ENCODE peak calls at places on chromosomes 13 and 19, in six cellular contexts. One of them, this sample, is unnamed.
A peak's percentile ranks its signal among the peaks of the same experiment; 100 is the strongest.

GRCh38 chr13:33119886-33120543 is 103.8 kb downstream of the KL start:
- DNase-seq in trophoblast cell: peak; percentile 98
- DNase-seq in H1: no peak
- DNase-seq in H9: no peak
- DNase-seq in IMR-90: peak; percentile 39
- DNase-seq in mesenchymal stem cell: no peak
- DNase-seq in this sample: no peak

GRCh38 chr19:17553256-17553655 is 2.2 kb upstream of the COLGALT1 start:
- DNase-seq in trophoblast cell: peak; percentile 9
- DNase-seq in H1: no peak
- DNase-seq in H9: peak; percentile 41
- DNase-seq in IMR-90: peak; percentile 95
- DNase-seq in mesenchymal stem cell: peak; percentile 82
- DNase-seq in this sample: no peak

GRCh38 chr19:15615526-15615925 is 508 bp downstream of the CYP4F8 start:
- DNase-seq in trophoblast cell: no peak
- DNase-seq in H1: no peak
- DNase-seq in H9: no peak
- DNase-seq in IMR-90: no peak
- DNase-seq in mesenchymal stem cell: no peak
- DNase-seq in this sample: no peak

GRCh38 chr19:17420267-17420924 is 549 bp downstream of the MVB12A start:
- DNase-seq in trophoblast cell: peak; percentile 54
- DNase-seq in H1: no peak
- DNase-seq in H9: peak; percentile 59
- DNase-seq in IMR-90: no peak
- DNase-seq in mesenchymal stem cell: peak; percentile 41
- DNase-seq in this sample: no peak

GRCh38 chr13:34162545-34162936 is 344.6 kb downstream of the RFC3 start:
- DNase-seq in trophoblast cell: peak; percentile 64
- DNase-seq in H1: no peak
- DNase-seq in H9: no peak
- DNase-seq in IMR-90: peak; percentile 34
- DNase-seq in mesenchymal stem cell: no peak
- DNase-seq in this sample: no peak

GRCh38 chr19:47702671-47703070 is 10.6 kb upstream of the EHD2 start:
- DNase-seq in trophoblast cell: no peak
- DNase-seq in H1: no peak
- DNase-seq in H9: no peak
- DNase-seq in IMR-90: no peak
- DNase-seq in mesenchymal stem cell: no peak
- DNase-seq in this sample: no peak

GRCh38 chr13:44884076-44884729 is 105.1 kb downstream of the NUFIP1 start:
- DNase-seq in trophoblast cell: peak; percentile 23
- DNase-seq in H1: no peak
- DNase-seq in H9: no peak
- DNase-seq in IMR-90: peak; percentile 86
- DNase-seq in mesenchymal stem cell: peak; percentile 90
- DNase-seq in this sample: no peak

GRCh38 chr13:20717581-20718542 is 14.4 kb downstream of the IL17D start:
- DNase-seq in trophoblast cell: no peak
- DNase-seq in H1: no peak
- DNase-seq in H9: no peak
- DNase-seq in IMR-90: no peak
- DNase-seq in mesenchymal stem cell: no peak
- DNase-seq in this sample: no peak

GRCh38 chr19:18290250-18291018 is 9.0 kb upstream of the JUND start:
- DNase-seq in trophoblast cell: no peak
- DNase-seq in H1: no peak
- DNase-seq in H9: no peak
- DNase-seq in IMR-90: peak; percentile 52
- DNase-seq in mesenchymal stem cell: no peak
- DNase-seq in this sample: no peak

GRCh38 chr13:35598790-35599369 is 122.4 kb upstream of the MAB21L1 start:
- DNase-seq in trophoblast cell: no peak
- DNase-seq in H1: no peak
- DNase-seq in H9: no peak
- DNase-seq in IMR-90: peak; percentile 6
- DNase-seq in mesenchymal stem cell: peak; percentile 7
- DNase-seq in this sample: no peak

GRCh38 chr19:58538257-58539168 is 5.4 kb upstream of the TRIM28 start:
- DNase-seq in trophoblast cell: peak; percentile 40
- DNase-seq in H1: no peak
- DNase-seq in H9: peak; percentile 94
- DNase-seq in IMR-90: no peak
- DNase-seq in mesenchymal stem cell: no peak
- DNase-seq in this sample: peak; percentile 71

GRCh38 chr19:17522988-17523872 is 11.8 kb downstream of the PGLS start:
- DNase-seq in trophoblast cell: no peak
- DNase-seq in H1: no peak
- DNase-seq in H9: no peak
- DNase-seq in IMR-90: no peak
- DNase-seq in mesenchymal stem cell: no peak
- DNase-seq in this sample: no peak

GRCh38 chr13:40230833-40231266 is 435.6 kb downstream of the FOXO1 start:
- DNase-seq in trophoblast cell: no peak
- DNase-seq in H1: no peak
- DNase-seq in H9: no peak
- DNase-seq in IMR-90: no peak
- DNase-seq in mesenchymal stem cell: peak; percentile 73
- DNase-seq in this sample: no peak

GRCh38 chr13:71021810-71022422 is 845.1 kb downstream of the DACH1 start:
- DNase-seq in trophoblast cell: no peak
- DNase-seq in H1: no peak
- DNase-seq in H9: no peak
- DNase-seq in IMR-90: no peak
- DNase-seq in mesenchymal stem cell: peak; percentile 26
- DNase-seq in this sample: no peak

GRCh38 chr13:84654654-84655244 is 772.5 kb upstream of the SLITRK1 start:
- DNase-seq in trophoblast cell: no peak
- DNase-seq in H1: peak; percentile 84
- DNase-seq in H9: peak; percentile 84
- DNase-seq in IMR-90: no peak
- DNase-seq in mesenchymal stem cell: no peak
- DNase-seq in this sample: peak; percentile 24

GRCh38 chr19:27885361-27885760 is 1327.6 kb downstream of the UQCRFS1 start:
- DNase-seq in trophoblast cell: no peak
- DNase-seq in H1: no peak
- DNase-seq in H9: peak; percentile 35
- DNase-seq in IMR-90: no peak
- DNase-seq in mesenchymal stem cell: no peak
- DNase-seq in this sample: no peak

GRCh38 chr13:36475468-36475867 is 43.2 kb downstream of the CCNA1 start:
- DNase-seq in trophoblast cell: no peak
- DNase-seq in H1: peak; percentile 13
- DNase-seq in H9: peak; percentile 65
- DNase-seq in IMR-90: no peak
- DNase-seq in mesenchymal stem cell: no peak
- DNase-seq in this sample: no peak

GRCh38 chr19:37953576-37954303 is 46.7 kb downstream of the SIPA1L3 start:
- DNase-seq in trophoblast cell: peak; percentile 12
- DNase-seq in H1: no peak
- DNase-seq in H9: no peak
- DNase-seq in IMR-90: no peak
- DNase-seq in mesenchymal stem cell: no peak
- DNase-seq in this sample: peak; percentile 67

GRCh38 chr19:45340232-45340898 is at the start of gene KLC3:
- DNase-seq in trophoblast cell: peak; percentile 66
- DNase-seq in H1: no peak
- DNase-seq in H9: peak; percentile 68
- DNase-seq in IMR-90: no peak
- DNase-seq in mesenchymal stem cell: no peak
- DNase-seq in this sample: no peak

GRCh38 chr13:73464758-73465628 is 406.2 kb downstream of the KLF5 start:
- DNase-seq in trophoblast cell: no peak
- DNase-seq in H1: no peak
- DNase-seq in H9: no peak
- DNase-seq in IMR-90: no peak
- DNase-seq in mesenchymal stem cell: no peak
- DNase-seq in this sample: no peak

GRCh38 chr19:996051-996838 is 4.0 kb upstream of the GRIN3B start:
- DNase-seq in trophoblast cell: no peak
- DNase-seq in H1: no peak
- DNase-seq in H9: no peak
- DNase-seq in IMR-90: peak; percentile 53
- DNase-seq in mesenchymal stem cell: peak; percentile 62
- DNase-seq in this sample: no peak

GRCh38 chr13:105466376-105466775 is 1069.1 kb downstream of the EFNB2 start:
- DNase-seq in trophoblast cell: no peak
- DNase-seq in H1: no peak
- DNase-seq in H9: no peak
- DNase-seq in IMR-90: no peak
- DNase-seq in mesenchymal stem cell: no peak
- DNase-seq in this sample: peak; percentile 11

GRCh38 chr19:2305424-2305823 is 2.5 kb downstream of the LINGO3 start:
- DNase-seq in trophoblast cell: no peak
- DNase-seq in H1: no peak
- DNase-seq in H9: no peak
- DNase-seq in IMR-90: no peak
- DNase-seq in mesenchymal stem cell: no peak
- DNase-seq in this sample: no peak
- H3K14ac ChIP-seq in trophoblast cell: no peak overlapping the region
- H3K14ac ChIP-seq in H1: no peak overlapping the region
- H3K14ac ChIP-seq in H9: no peak overlapping the region
- H3K14ac ChIP-seq in IMR-90: no peak overlapping the region
- H3K14ac ChIP-seq in mesenchymal stem cell: no peak overlapping the region
- H3K14ac ChIP-seq in this sample: no peak overlapping the region

GRCh38 chr13:27170521-27171243 is 929 bp downstream of the USP12 start:
- DNase-seq in trophoblast cell: peak; percentile 73
- DNase-seq in H1: no peak
- DNase-seq in H9: peak; percentile 69
- DNase-seq in IMR-90: no peak
- DNase-seq in mesenchymal stem cell: no peak
- DNase-seq in this sample: peak; percentile 54
- H3K4ac ChIP-seq in trophoblast cell: peak overlapping the region; percentile 93
- H3K4ac ChIP-seq in H1: no peak overlapping the region
- H3K4ac ChIP-seq in H9: no peak overlapping the region
- H3K4ac ChIP-seq in IMR-90: peak overlapping the region; percentile 35
- H3K4ac ChIP-seq in mesenchymal stem cell: peak overlapping the region; percentile 55
- H3K4ac ChIP-seq in this sample: no peak overlapping the region

GRCh38 chr19:9584073-9584833 is at the start of gene ZNF121:
- DNase-seq in trophoblast cell: peak; percentile 88
- DNase-seq in H1: peak; percentile 56
- DNase-seq in H9: peak; percentile 92
- DNase-seq in IMR-90: peak; percentile 73
- DNase-seq in mesenchymal stem cell: peak; percentile 83
- DNase-seq in this sample: peak; percentile 80

DNA sequence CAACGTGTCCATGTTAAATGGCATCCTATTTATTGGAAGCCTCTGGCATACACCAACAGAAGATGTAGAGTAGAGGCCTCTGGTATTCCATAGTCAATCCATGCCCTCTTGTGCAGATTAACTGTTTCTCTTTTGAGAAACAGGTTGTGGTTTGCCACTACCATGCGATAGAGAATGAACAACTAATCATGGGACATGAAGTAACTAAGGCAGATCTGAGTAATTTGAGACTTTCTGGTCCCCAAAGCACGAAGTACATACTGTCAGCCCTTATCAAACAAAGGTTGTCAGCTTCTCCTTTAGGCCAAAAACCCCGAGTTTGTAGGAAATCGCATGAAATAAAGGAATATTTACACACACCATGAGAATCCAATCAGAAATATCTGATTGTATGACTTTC is 3.6 kb downstream of the ZNF121 start:
- DNase-seq in trophoblast cell: no peak
- DNase-seq in H1: no peak
- DNase-seq in H9: no peak
- DNase-seq in IMR-90: no peak
- DNase-seq in mesenchymal stem cell: no peak
- DNase-seq in this sample: no peak
- H4K91ac ChIP-seq in trophoblast cell: no peak overlapping the region
- H4K91ac ChIP-seq in H1: no peak overlapping the region
- H4K91ac ChIP-seq in H9: no peak overlapping the region
- H4K91ac ChIP-seq in IMR-90: no peak overlapping the region
- H4K91ac ChIP-seq in mesenchymal stem cell: no peak overlapping the region
- H4K91ac ChIP-seq in this sample: no peak overlapping the region

GRCh38 chr19:34841780-34842179 is 68.8 kb upstream of the ZNF599 start:
- DNase-seq in trophoblast cell: no peak
- DNase-seq in H1: no peak
- DNase-seq in H9: peak; percentile 49
- DNase-seq in IMR-90: no peak
- DNase-seq in mesenchymal stem cell: no peak
- DNase-seq in this sample: no peak
- H3K14ac ChIP-seq in trophoblast cell: no peak overlapping the region
- H3K14ac ChIP-seq in H1: no peak overlapping the region
- H3K14ac ChIP-seq in H9: no peak overlapping the region
- H3K14ac ChIP-seq in IMR-90: no peak overlapping the region
- H3K14ac ChIP-seq in mesenchymal stem cell: no peak overlapping the region
- H3K14ac ChIP-seq in this sample: no peak overlapping the region

GRCh38 chr13:48302920-48303330 is 626 bp upstream of the RB1 start:
- DNase-seq in trophoblast cell: peak; percentile 54
- DNase-seq in H1: no peak
- DNase-seq in H9: no peak
- DNase-seq in IMR-90: peak; percentile 37
- DNase-seq in mesenchymal stem cell: peak; percentile 84
- DNase-seq in this sample: no peak

GRCh38 chr13:48303331-48304131 is at the start of gene RB1:
- DNase-seq in trophoblast cell: peak; percentile 87
- DNase-seq in H1: no peak
- DNase-seq in H9: peak; percentile 71
- DNase-seq in IMR-90: peak; percentile 87
- DNase-seq in mesenchymal stem cell: peak; percentile 94
- DNase-seq in this sample: peak; percentile 76

GRCh38 chr13:48299591-48299990 is 4.0 kb upstream of the RB1 start:
- DNase-seq in trophoblast cell: no peak
- DNase-seq in H1: no peak
- DNase-seq in H9: no peak
- DNase-seq in IMR-90: no peak
- DNase-seq in mesenchymal stem cell: no peak
- DNase-seq in this sample: no peak

GRCh38 chr13:48304132-48304876 is 753 bp downstream of the RB1 start:
- DNase-seq in trophoblast cell: peak; percentile 52
- DNase-seq in H1: no peak
- DNase-seq in H9: no peak
- DNase-seq in IMR-90: peak; percentile 55
- DNase-seq in mesenchymal stem cell: peak; percentile 77
- DNase-seq in this sample: peak; percentile 17
- H3K4ac ChIP-seq in trophoblast cell: peak overlapping the region; percentile 90
- H3K4ac ChIP-seq in H1: no peak overlapping the region
- H3K4ac ChIP-seq in H9: no peak overlapping the region
- H3K4ac ChIP-seq in IMR-90: peak overlapping the region; percentile 62
- H3K4ac ChIP-seq in mesenchymal stem cell: peak overlapping the region; percentile 97
- H3K4ac ChIP-seq in this sample: no peak overlapping the region

This sample was measured in neuronal stem cell.